ENCODE peak calls at places on chromosomes 3 and 15, in five cellular contexts. E is H9, B is mesenchymal stem cell, I is H1, A is trophoblast cell. L is an unnamed sample.
A peak's percentile ranks its signal among the peaks of the same experiment; 100 is the strongest.

GRCh38 chr15:78242128-78242527 is 7.8 kb upstream of the ACSBG1 start:
- DNase-seq in E (peak; percentile 64), B (peak; percentile 37), I (peak; percentile 81), A (no peak), L (peak; percentile 12)

GRCh38 chr15:90956551-90957104 is 1.9 kb downstream of the RCCD1 start:
- DNase-seq in E (peak; percentile 85), B (peak; percentile 79), I (peak; percentile 94), A (peak; percentile 86), L (peak; percentile 81)

GRCh38 chr3:53195066-53195450 is 34.0 kb downstream of the PRKCD start:
- DNase-seq in E (no peak), B (no peak), I (no peak), A (no peak), L (no peak)

GRCh38 chr3:195697582-195698324 is 23.0 kb upstream of the MUC20 start:
- DNase-seq in E (peak; percentile 61), B (peak; percentile 79), I (no peak), A (no peak), L (peak; percentile 35)

GRCh38 chr3:150779402-150779858 is 16.5 kb upstream of the SIAH2 start:
- DNase-seq in E (peak; percentile 82), B (no peak), I (peak; percentile 49), A (no peak), L (no peak)

GRCh38 chr15:96170616-96171270 is 159.8 kb upstream of the NR2F2 start:
- DNase-seq in E (no peak), B (peak; percentile 53), I (no peak), A (no peak), L (no peak)

GRCh38 chr15:24752354-24752753 is 76.8 kb downstream of the NPAP1 start:
- DNase-seq in E (peak; percentile 43), B (no peak), I (peak; percentile 53), A (no peak), L (no peak)

GRCh38 chr3:191327526-191327925 is 1.7 kb upstream of the CCDC50 start:
- DNase-seq in E (no peak), B (no peak), I (no peak), A (no peak), L (no peak)

GRCh38 chr3:53613111-53613510 is 118.7 kb downstream of the CACNA1D start:
- DNase-seq in E (no peak), B (no peak), I (no peak), A (no peak), L (no peak)

GRCh38 chr3:179322481-179323196 is at the start of gene ZNF639:
- DNase-seq in E (peak; percentile 88), B (peak; percentile 92), I (peak; percentile 90), A (peak; percentile 85), L (peak; percentile 90)

GRCh38 chr3:123481071-123481470 is 32.2 kb upstream of the ADCY5 start:
- DNase-seq in E (no peak), B (no peak), I (no peak), A (no peak), L (no peak)

GRCh38 chr3:172260381-172260780 is 187.9 kb downstream of the GHSR start:
- DNase-seq in E (no peak), B (peak; percentile 50), I (no peak), A (peak; percentile 90), L (no peak)

GRCh38 chr15:92600902-92601301 is 54.7 kb downstream of the FAM174B start:
- DNase-seq in E (no peak), B (no peak), I (no peak), A (no peak), L (no peak)

GRCh38 chr3:51099794-51100542 is 285.1 kb upstream of the MANF start:
- DNase-seq in E (peak; percentile 64), B (peak; percentile 46), I (peak; percentile 67), A (peak; percentile 55), L (peak; percentile 23)

GRCh38 chr3:76039431-76039830 is 254.1 kb upstream of the ZNF717 start:
- DNase-seq in E (no peak), B (peak; percentile 48), I (no peak), A (no peak), L (no peak)

GRCh38 chr3:197002701-197003454 is 26.7 kb downstream of the MELTF start:
- DNase-seq in E (peak; percentile 55), B (peak; percentile 64), I (peak; percentile 81), A (peak; percentile 56), L (peak; percentile 63)

GRCh38 chr3:170563712-170564423 is 22.0 kb downstream of the SLC7A14 start:
- DNase-seq in E (no peak), B (peak; percentile 84), I (no peak), A (no peak), L (no peak)

GRCh38 chr3:129428382-129429079 is at the start of gene EFCAB12:
- DNase-seq in E (peak; percentile 95), B (peak; percentile 92), I (peak; percentile 98), A (peak; percentile 93), L (peak; percentile 88)

GRCh38 chr3:17055374-17056276 is 170.9 kb downstream of the PLCL2 start:
- DNase-seq in E (no peak), B (no peak), I (no peak), A (no peak), L (no peak)

GRCh38 chr15:51970132-51970817 is 1.3 kb downstream of the LEO1 start:
- DNase-seq in E (no peak), B (peak; percentile 13), I (no peak), A (no peak), L (no peak)

GRCh38 chr15:39860200-39860599 is 59.9 kb downstream of the GPR176 start:
- DNase-seq in E (no peak), B (peak; percentile 65), I (no peak), A (no peak), L (no peak)

GRCh38 chr3:75176886-75177285 is 487.2 kb upstream of the FRG2C start:
- DNase-seq in E (no peak), B (no peak), I (no peak), A (no peak), L (no peak)

GRCh38 chr15:63971427-63971805 is 74.9 kb downstream of the DAPK2 start:
- DNase-seq in E (peak; percentile 30), B (no peak), I (peak; percentile 43), A (no peak), L (no peak)

GRCh38 chr15:65028921-65029735 is at the start of gene MTFMT:
- DNase-seq in E (peak; percentile 89), B (peak; percentile 80), I (peak; percentile 98), A (peak; percentile 74), L (peak; percentile 83)
- H2BK12ac ChIP-seq in E (no peak within 1 kb of the TSS), B (peak within 1 kb of the TSS; percentile 60), I (no peak within 1 kb of the TSS), A (no peak within 1 kb of the TSS), L (no peak within 1 kb of the TSS)

DNA sequence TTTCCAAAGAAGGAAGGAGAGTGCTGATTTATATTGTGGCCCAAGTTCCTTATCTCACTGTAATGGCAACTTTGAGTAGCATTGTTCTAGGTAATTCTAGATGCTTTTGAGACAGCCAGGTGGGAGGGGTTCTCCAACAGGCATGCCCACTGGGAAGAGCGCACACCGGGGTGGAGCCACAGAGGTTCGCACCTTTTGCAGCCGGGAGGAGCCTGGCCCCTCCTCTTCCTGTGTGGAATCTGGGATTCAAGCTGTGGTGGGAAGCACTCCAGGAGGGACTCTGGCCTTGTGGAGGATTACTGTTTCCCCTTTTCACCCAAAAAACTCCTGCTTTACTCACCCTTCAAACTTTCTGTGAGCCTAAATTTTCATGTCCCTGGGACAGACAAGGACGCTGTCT is 53.1 kb downstream of the CFAP20DC start:
- DNase-seq in E (peak; percentile 34), B (no peak), I (no peak), A (no peak), L (no peak)
- H2BK120ac ChIP-seq in E (no peak overlapping the region), B (no peak overlapping the region), I (no peak overlapping the region), A (no peak overlapping the region), L (no peak overlapping the region)

DNA sequence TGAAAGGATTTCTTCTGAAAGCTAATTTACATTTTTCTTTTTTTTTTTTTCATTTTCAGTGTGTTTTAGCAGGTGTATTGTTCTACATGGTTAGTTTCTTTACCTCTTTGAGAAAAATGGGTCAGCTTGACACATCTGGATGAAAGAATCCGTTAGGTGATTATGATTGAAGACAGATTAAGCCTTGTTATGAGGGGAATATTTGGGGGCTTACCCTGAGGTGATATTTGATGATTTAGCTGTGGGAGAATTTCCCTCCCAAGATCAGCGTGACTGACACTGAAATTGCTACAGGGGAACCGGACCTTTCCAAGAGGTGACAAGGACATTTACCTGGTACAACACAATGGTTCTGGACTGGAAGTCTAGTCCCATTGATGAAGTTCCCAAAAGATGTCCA is 147.5 kb downstream of the NFKBIZ start:
- DNase-seq in E (no peak), B (no peak), I (no peak), A (no peak), L (no peak)
- H2BK12ac ChIP-seq in E (no peak overlapping the region), B (no peak overlapping the region), I (no peak overlapping the region), A (no peak overlapping the region), L (no peak overlapping the region)

GRCh38 chr3:194537732-194538247 is 51.0 kb upstream of the ATP13A3 start:
- DNase-seq in E (no peak), B (peak; percentile 76), I (no peak), A (peak; percentile 88), L (no peak)
- H2BK120ac ChIP-seq in E (no peak overlapping the region), B (no peak overlapping the region), I (no peak overlapping the region), A (no peak overlapping the region), L (no peak overlapping the region)

DNA sequence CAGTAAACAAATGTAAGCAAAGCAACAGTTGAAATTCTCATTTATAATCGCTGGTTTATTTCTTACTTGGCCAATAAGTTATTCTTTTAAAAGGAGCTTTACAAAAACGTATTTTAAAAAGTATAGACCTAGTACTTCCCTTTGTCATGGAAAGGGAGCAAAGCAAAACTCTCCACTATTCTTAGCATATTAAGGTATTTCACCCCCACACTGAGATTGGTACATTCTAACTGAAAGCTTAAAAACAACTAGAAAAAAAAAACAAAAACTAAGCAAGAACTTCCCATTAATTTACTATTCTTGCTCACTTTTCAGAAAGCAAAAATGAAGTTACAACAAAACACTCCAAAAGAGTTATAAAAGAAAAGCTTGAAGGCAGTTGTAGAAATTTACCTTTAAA is 1.4 kb downstream of the ATG3 start:
- DNase-seq in E (no peak), B (no peak), I (no peak), A (no peak), L (no peak)
- H2BK12ac ChIP-seq in E (no peak overlapping the region), B (no peak overlapping the region), I (no peak overlapping the region), A (no peak overlapping the region), L (no peak overlapping the region)

GRCh38 chr3:18704326-18704725 is 279.2 kb upstream of the SATB1 start:
- DNase-seq in E (no peak), B (no peak), I (no peak), A (no peak), L (no peak)

DNA sequence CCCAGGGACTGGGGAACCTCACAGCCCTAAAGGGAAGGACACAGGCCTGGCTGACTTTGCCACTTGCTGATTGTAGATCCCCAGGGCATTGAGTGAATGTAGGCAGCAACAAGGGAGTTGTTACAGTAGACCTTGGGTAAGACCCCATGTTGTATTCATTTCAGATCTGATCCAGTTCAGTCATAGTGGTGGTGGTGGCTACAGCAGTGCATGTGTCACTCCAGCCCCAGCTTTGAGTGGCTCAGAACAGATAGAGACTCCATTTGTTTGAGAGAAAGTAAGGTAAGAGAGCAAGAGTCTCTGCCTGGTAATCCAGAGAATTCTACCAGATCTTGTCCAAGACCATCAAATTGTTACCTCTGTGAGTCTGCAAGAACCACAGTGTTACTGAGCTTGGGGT is 278.7 kb upstream of the SATB1 start:
- DNase-seq in E (no peak), B (no peak), I (no peak), A (no peak), L (no peak)
- H2BK120ac ChIP-seq in E (no peak overlapping the region), B (no peak overlapping the region), I (no peak overlapping the region), A (no peak overlapping the region), L (no peak overlapping the region)

GRCh38 chr3:116020989-116021388 is 397.7 kb downstream of the GAP43 start:
- DNase-seq in E (no peak), B (peak; percentile 23), I (no peak), A (no peak), L (no peak)
- H2BK12ac ChIP-seq in E (no peak overlapping the region), B (no peak overlapping the region), I (no peak overlapping the region), A (no peak overlapping the region), L (no peak overlapping the region)